ENCODE peak calls at places on chromosomes 4 and X, in five cellular contexts. R, A, Y, D and B are unnamed samples.

GRCh38 chr4:72971572-72971971 is 97.9 kb downstream of the COX18 start:
- DNase-seq in A (no peak), R (peak; percentile 90), Y (no peak), D (no peak), B (no peak)

GRCh38 chrX:45596190-45596808 is 395.6 kb upstream of the DIPK2B start:
- DNase-seq in D (no peak), A (no peak), Y (no peak), R (peak; percentile 37), B (no peak)

GRCh38 chrX:20361890-20362262 is 95.2 kb upstream of the RPS6KA3 start:
- DNase-seq in Y (no peak), D (peak; percentile 47), R (peak; percentile 59), A (no peak), B (no peak)

GRCh38 chrX:78314561-78314960 is 12.8 kb downstream of the CYSLTR1 start:
- DNase-seq in Y (no peak), A (no peak), R (no peak), D (no peak), B (no peak)

GRCh38 chr4:12545845-12546244 is 938.3 kb downstream of the RAB28 start:
- DNase-seq in A (no peak), D (no peak), Y (no peak), R (peak; percentile 45), B (no peak)

GRCh38 chr4:128596844-128597243 is 212.7 kb upstream of the JADE1 start:
- DNase-seq in A (no peak), R (no peak), D (no peak), Y (no peak), B (no peak)

GRCh38 chrX:68889244-68889643 is 60.4 kb downstream of the EFNB1 start:
- DNase-seq in Y (no peak), A (no peak), R (no peak), D (no peak), B (no peak)

GRCh38 chrX:18166068-18166467 is 54.6 kb downstream of the BEND2 start:
- DNase-seq in A (no peak), D (no peak), R (no peak), Y (no peak), B (no peak)

GRCh38 chr4:5801696-5802095 is 90.7 kb downstream of the EVC start:
- DNase-seq in R (no peak), D (no peak), A (no peak), Y (no peak), B (no peak)

GRCh38 chr4:5808081-5808741 is 84.7 kb downstream of the CRMP1 start:
- DNase-seq in D (no peak), R (peak; percentile 31), A (no peak), Y (no peak), B (no peak)

GRCh38 chr4:5802565-5802964 is 90.3 kb downstream of the CRMP1 start:
- DNase-seq in D (no peak), R (no peak), Y (no peak), A (no peak), B (no peak)

GRCh38 chr4:5805270-5805669 is 87.6 kb downstream of the CRMP1 start:
- DNase-seq in A (no peak), Y (no peak), R (no peak), D (no peak), B (no peak)

DNA sequence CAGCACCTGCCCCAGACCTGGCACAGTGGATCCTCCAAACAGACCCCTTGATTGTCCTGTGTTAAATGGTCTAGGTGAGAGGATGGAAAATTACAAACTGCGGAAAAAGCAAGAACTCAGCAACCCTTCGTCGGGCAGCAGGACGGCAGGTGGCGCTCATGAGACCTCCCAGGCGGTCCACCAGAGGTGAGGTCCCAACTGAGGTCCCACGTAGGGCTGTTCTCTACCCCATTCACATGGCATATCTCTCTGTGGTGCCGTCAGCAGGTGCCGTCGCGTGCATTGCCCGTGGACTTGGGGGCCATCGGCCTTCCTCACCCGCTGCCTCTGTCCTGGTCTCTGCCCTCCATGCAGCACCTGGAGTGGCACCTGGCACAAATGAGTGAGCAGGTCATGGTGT is 88.2 kb downstream of the CRMP1 start:
- DNase-seq in R (no peak), A (no peak), D (no peak), Y (no peak), B (no peak)
- TF ChIP-seq CTCF in R (no peak), A (no peak), D (no peak), Y (no peak), B (peak; percentile 11)

GRCh38 chr4:64781737-64782326 is 372.6 kb upstream of the TECRL start:
- DNase-seq in D (peak; percentile 39), A (no peak), Y (no peak), R (peak; percentile 55), B (no peak)
- TF ChIP-seq CTCF in D (peak; percentile 77), A (peak; percentile 70), Y (peak; percentile 54), R (peak; percentile 69), B (peak; percentile 54)

GRCh38 chr4:152579916-152580315 is 44.0 kb upstream of the FBXW7 start:
- DNase-seq in R (no peak), A (no peak), Y (no peak), D (no peak), B (no peak)

GRCh38 chr4:152585036-152585439 is 49.1 kb upstream of the FBXW7 start:
- DNase-seq in Y (no peak), A (no peak), R (no peak), D (no peak), B (no peak)

GRCh38 chr4:152578670-152579069 is 42.8 kb upstream of the FBXW7 start:
- DNase-seq in R (no peak), Y (no peak), D (no peak), A (no peak), B (no peak)

GRCh38 chr4:152579107-152579764 is 43.3 kb upstream of the FBXW7 start:
- DNase-seq in D (no peak), R (no peak), A (no peak), Y (no peak), B (no peak)

GRCh38 chr4:152581536-152582160 is 45.8 kb upstream of the FBXW7 start:
- DNase-seq in A (no peak), Y (no peak), R (no peak), D (no peak), B (no peak)
- TF ChIP-seq CTCF in A (no peak), Y (no peak), R (peak; percentile 29), D (no peak), B (no peak)

DNA sequence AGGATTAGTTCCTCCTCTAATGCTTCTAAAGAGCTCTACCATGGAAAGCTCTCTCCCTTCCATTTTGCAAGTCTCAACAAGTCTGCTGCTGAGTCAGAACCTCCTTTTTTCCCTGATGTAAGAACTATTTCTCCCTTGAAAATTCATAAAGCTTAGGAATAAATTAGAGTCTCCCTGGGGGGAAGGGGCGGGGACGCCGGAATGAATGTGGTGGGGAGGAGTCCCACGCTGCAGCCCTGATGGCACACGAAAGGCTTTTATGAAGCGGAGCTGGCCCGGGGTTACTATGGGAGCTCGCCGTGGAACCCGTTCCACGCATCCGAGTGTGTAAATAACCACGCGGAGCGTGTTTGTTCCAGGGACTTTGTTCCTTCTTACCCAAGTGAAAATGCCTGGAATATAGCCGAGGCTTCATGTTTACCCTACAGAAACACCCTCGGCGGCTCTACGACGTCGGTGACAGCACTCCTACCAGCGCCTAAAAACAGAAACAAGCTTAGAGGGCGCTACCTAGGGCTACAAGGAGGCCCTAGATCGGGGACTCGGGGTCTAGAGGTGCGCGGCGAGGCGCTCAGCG is 945 bp upstream of the CPEB2 start:
- DNase-seq in Y (peak; percentile 76), A (peak; percentile 92), D (peak; percentile 83), R (peak; percentile 92), B (peak; percentile 48)
- TF ChIP-seq CTCF in Y (no peak), A (no peak), D (peak; percentile 22), R (peak; percentile 4), B (no peak)

DNA sequence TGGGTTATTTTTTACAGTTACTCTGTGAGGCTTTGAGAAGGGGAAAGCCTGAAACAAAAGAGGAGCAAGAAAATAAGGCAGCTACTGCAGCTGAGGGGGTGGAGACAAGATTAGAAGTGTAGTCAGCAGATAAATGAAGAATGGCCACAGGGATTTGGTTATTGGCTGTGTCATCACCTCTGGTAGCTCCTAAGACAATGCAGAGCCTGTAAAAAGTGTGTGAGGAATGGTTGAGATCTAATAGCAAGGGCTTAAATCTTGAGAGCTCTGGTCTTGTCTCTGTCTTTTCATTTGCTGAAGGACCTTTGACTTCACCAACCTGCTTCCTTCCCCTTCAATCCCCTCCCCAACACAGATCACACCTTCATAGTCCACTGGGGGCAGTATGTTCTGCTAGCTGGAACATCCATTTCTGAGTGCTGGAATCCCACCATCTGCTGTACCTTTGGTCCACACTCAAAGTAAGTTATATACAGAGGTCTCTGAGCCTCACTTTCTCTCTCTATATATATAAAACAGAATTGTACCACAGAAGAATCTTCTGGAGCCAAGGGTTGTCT is 213.7 kb upstream of the ZIC3 start:
- DNase-seq in A (no peak), R (no peak), D (no peak), Y (no peak), B (no peak)
- TF ChIP-seq CTCF in A (no peak), R (no peak), D (no peak), Y (no peak), B (peak; percentile 32)